ENCODE peak calls at places on chromosomes 5 and 9, in ten cellular contexts. W, G, Y, T, E, Q, X, V, L and C are unnamed samples. For H3K9me3, the result is how much of the 10 kb centered on the place peaks cover.

GRCh38 chr9:18825775-18826174 is 207.2 kb downstream of the SAXO1 start:
- DNase-seq in E (no peak), V (no peak), Y (no peak), X (no peak), L (no peak), G (no peak), W (no peak), Q (no peak), T (no peak), C (no peak)

GRCh38 chr5:65126192-65126591 is 355.5 kb downstream of the ADAMTS6 start:
- DNase-seq in L (peak), Q (no peak), Y (peak), V (no peak), W (no peak), E (no peak), T (no peak), X (no peak), G (peak), C (no peak)

GRCh38 chr5:429453-430188 is 13.4 kb upstream of the EXOC3 start:
- DNase-seq in T (no peak), G (peak), X (no peak), Y (no peak), E (peak), W (no peak), L (peak), Q (no peak), V (no peak), C (no peak)

GRCh38 chr5:111954516-111955337 is 197.7 kb upstream of the NREP start:
- DNase-seq in Y (no peak), L (peak), E (no peak), G (peak), T (no peak), Q (no peak), V (no peak), X (no peak), W (no peak), C (no peak)

GRCh38 chr5:32505718-32506117 is 61.2 kb upstream of the ZFR start:
- DNase-seq in W (no peak), G (peak), Y (peak), V (no peak), T (no peak), Q (peak), X (no peak), E (no peak), L (peak), C (no peak)

GRCh38 chr5:127572930-127573329 is 55.5 kb downstream of the PRRC1 start:
- DNase-seq in T (no peak), V (no peak), Q (no peak), W (no peak), E (no peak), L (peak), G (peak), Y (no peak), X (no peak), C (no peak)

GRCh38 chr9:135217836-135218235 is 130.4 kb downstream of the OLFM1 start:
- DNase-seq in T (no peak), V (no peak), Y (no peak), Q (no peak), E (no peak), L (no peak), W (no peak), X (no peak), G (no peak), C (no peak)

GRCh38 chr9:1337169-1337568 is 287.0 kb downstream of the DMRT2 start:
- DNase-seq in L (no peak), W (no peak), V (no peak), E (no peak), T (peak), G (peak), X (no peak), Q (no peak), Y (no peak), C (no peak)

GRCh38 chr5:78699565-78700143 is 51.1 kb upstream of the LHFPL2 start:
- DNase-seq in G (peak), X (no peak), L (peak), Q (peak), V (no peak), W (no peak), E (no peak), Y (no peak), T (no peak), C (no peak)

GRCh38 chr5:138439537-138440225 is 824 bp downstream of the REEP2 start:
- DNase-seq in T (peak), L (peak), X (no peak), Y (peak), G (no peak), W (no peak), E (no peak), V (no peak), Q (no peak), C (no peak)

GRCh38 chr5:56384186-56384585 is 151.1 kb upstream of the ANKRD55 start:
- DNase-seq in L (no peak), E (no peak), T (no peak), Y (no peak), W (no peak), X (no peak), V (no peak), Q (no peak), G (no peak), C (no peak)

GRCh38 chr5:5454405-5454804 is 31.9 kb downstream of the ICE1 start:
- DNase-seq in T (no peak), Y (no peak), E (peak), L (no peak), Q (no peak), G (no peak), W (no peak), V (no peak), X (no peak), C (no peak)

GRCh38 chr5:56270058-56270457 is 36.9 kb upstream of the ANKRD55 start:
- DNase-seq in W (no peak), T (peak), X (no peak), Q (no peak), V (no peak), L (no peak), G (no peak), Y (no peak), E (peak), C (no peak)

GRCh38 chr9:128702445-128702948 is at the start of gene PKN3:
- DNase-seq in Q (peak), X (peak), L (peak), T (peak), Y (peak), W (peak), E (peak), V (peak), G (peak), C (peak)

GRCh38 chr5:131250749-131251148 is 13.1 kb upstream of the CDC42SE2 start:
- DNase-seq in E (no peak), L (no peak), X (no peak), Q (no peak), W (no peak), V (no peak), G (no peak), T (no peak), Y (no peak), C (no peak)

GRCh38 chr5:176952531-176953193 is 53.5 kb upstream of the HK3 start:
- DNase-seq in V (no peak), G (no peak), Q (no peak), Y (no peak), L (no peak), X (no peak), T (no peak), E (no peak), W (no peak), C (no peak)

GRCh38 chr9:106892632-106893031 is 29.7 kb downstream of the ZNF462 start:
- DNase-seq in G (peak), Q (peak), Y (peak), E (no peak), V (peak), L (peak), X (no peak), W (peak), T (peak), C (no peak)

GRCh38 chr9:91809581-91810285 is 140.3 kb downstream of the ROR2 start:
- DNase-seq in V (no peak), L (peak), G (peak), W (peak), E (no peak), T (no peak), Q (no peak), X (no peak), Y (no peak), C (no peak)

GRCh38 chr5:173825215-173825865 is 62.8 kb upstream of the CPEB4 start:
- DNase-seq in G (peak), X (no peak), L (peak), W (no peak), Y (no peak), E (no peak), T (no peak), V (no peak), Q (peak), C (no peak)

GRCh38 chr5:96434201-96434645 is 1.2 kb upstream of the PCSK1 start:
- DNase-seq in E (peak), T (peak), L (peak), G (peak), Q (peak), Y (peak), W (peak), X (peak), V (peak), C (no peak)

GRCh38 chr9:105392531-105392930 is 55.3 kb upstream of the FSD1L start:
- DNase-seq in E (no peak), W (no peak), T (no peak), L (no peak), V (no peak), Y (peak), G (no peak), Q (no peak), X (no peak), C (no peak)

GRCh38 chr5:8907168-8907868 is 638.6 kb downstream of the SEMA5A start:
- DNase-seq in E (no peak), Q (no peak), G (peak), T (no peak), X (no peak), W (no peak), Y (no peak), V (no peak), L (peak), C (no peak)

GRCh38 chr5:123708074-123708806 is 196.3 kb downstream of the CSNK1G3 start:
- DNase-seq in V (no peak), E (no peak), G (peak), W (no peak), L (peak), Y (no peak), Q (no peak), X (no peak), T (no peak), C (no peak)

GRCh38 chr5:178152491-178153444 is 917 bp downstream of the NHP2 start:
- DNase-seq in X (no peak), G (peak), T (no peak), Q (no peak), L (peak), W (no peak), E (no peak), V (no peak), Y (peak), C (no peak)

GRCh38 chr5:141250576-141250975 is 5.4 kb downstream of the PCDHB15 start:
- DNase-seq in Y (peak), G (no peak), V (no peak), L (no peak), X (no peak), T (no peak), Q (no peak), W (no peak), E (no peak), C (no peak)
- H3K9me3 ChIP-seq in Y (under half), G (under half), V (half or more), L (half or more), X (half or more), T (under half), Q (half or more), W (half or more), E (half or more), C (under half)

DNA sequence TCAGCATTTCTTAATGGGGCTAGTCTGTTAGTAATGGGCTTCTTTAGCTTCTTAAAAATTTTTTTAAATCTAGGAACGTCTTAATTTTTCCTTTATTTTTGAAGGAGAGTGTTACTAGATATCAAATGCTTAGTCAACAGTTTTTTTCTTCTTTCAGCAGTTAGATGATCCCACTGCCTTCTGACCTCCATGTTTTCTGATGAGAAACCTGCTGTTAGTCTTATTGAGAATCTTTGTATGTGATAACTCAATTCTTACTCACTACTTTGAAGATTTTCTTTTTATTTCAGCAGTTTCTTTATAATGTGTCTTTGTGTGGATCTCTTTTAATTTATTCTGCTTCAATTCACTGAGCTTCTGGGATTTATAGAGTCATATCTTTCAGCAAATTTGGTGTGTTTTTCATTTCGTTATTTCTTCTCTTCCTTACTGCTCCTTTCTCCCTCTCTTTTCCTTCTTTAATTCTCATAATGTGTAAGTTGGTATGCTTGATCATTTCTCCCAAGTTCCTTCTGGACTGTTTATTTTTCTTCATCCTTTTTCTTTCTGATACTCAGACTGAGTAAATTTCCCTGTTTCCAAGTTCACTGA is 205.8 kb downstream of the RANBP17 start:
- DNase-seq in Q (no peak), X (no peak), V (no peak), W (no peak), L (no peak), E (no peak), T (no peak), G (peak), Y (no peak), C (no peak)
- H3K9me3 ChIP-seq in Q (under half), X (under half), V (half or more), W (under half), L (under half), E (under half), T (under half), G (under half), Y (under half), C (under half)

GRCh38 chr9:124733964-124734740 is 37.0 kb downstream of the NR6A1 start:
- DNase-seq in Q (no peak), G (no peak), T (no peak), E (peak), L (no peak), Y (no peak), X (no peak), W (no peak), V (no peak), C (no peak)

GRCh38 chr9:124730772-124731171 is 40.3 kb downstream of the NR6A1 start:
- DNase-seq in V (no peak), G (no peak), L (no peak), W (no peak), E (no peak), T (no peak), Y (no peak), X (no peak), Q (no peak), C (no peak)

GRCh38 chr9:124739360-124739759 is 31.8 kb downstream of the NR6A1 start:
- DNase-seq in Q (no peak), X (no peak), Y (no peak), V (no peak), E (no peak), G (no peak), T (no peak), L (no peak), W (no peak), C (no peak)

DNA sequence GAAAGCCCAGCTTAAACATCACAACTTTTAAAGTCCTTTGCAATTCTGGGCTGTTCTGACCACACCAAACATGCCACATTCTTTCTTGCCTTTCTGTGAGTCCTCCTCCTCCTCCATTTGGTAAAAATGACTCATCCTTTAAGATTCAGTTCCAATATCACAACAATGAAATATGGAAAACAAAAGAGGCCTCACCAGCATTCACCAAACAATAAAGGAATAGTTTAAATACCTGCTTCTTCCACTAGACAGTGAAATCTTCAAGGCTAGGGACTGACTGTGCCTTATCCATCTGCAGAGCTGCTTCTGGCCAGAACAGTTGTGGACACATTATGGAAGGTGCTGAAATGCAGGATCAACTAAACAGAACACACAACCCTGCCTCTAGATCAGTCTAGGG is 36.0 kb downstream of the NR6A1 start:
- DNase-seq in G (peak), Q (no peak), Y (no peak), V (no peak), W (no peak), T (peak), L (peak), E (no peak), X (no peak), C (no peak)
- H3K9me3 ChIP-seq in G (under half), Q (under half), Y (under half), V (under half), W (under half), T (under half), L (under half), E (under half), X (under half), C (under half)

GRCh38 chr9:96741771-96742170 is 36.1 kb downstream of the ZNF510 start:
- DNase-seq in G (no peak), W (no peak), E (no peak), L (no peak), T (no peak), X (no peak), V (no peak), Q (no peak), Y (no peak), C (no peak)

GRCh38 chr9:96738147-96739027 is 39.5 kb downstream of the ZNF510 start:
- DNase-seq in W (no peak), X (no peak), T (no peak), E (no peak), V (no peak), L (no peak), Q (no peak), Y (no peak), G (no peak), C (no peak)
- H3K9me3 ChIP-seq in W (under half), X (half or more), T (under half), E (under half), V (half or more), L (half or more), Q (half or more), Y (under half), G (under half), C (under half)